ENCODE peak calls at places on chromosomes 12 and 14, in eight cellular contexts. One of them, this sample, is unnamed.
A peak's percentile ranks its signal among the peaks of the same experiment; 100 is the strongest.

GRCh38 chr12:69480698-69481097 is 10.5 kb downstream of the FRS2 start:
- DNase-seq in A549: no peak
- DNase-seq in activated CD4-positive, alpha-beta T cell treated with anti-CD3 and anti-CD28 coated beads, Interleukin-2, amount 50 U/mL, for 24 hours: no peak
- DNase-seq in germinal center: no peak
- DNase-seq in lung: no peak
- DNase-seq in foreskin fibroblast: no peak
- DNase-seq in activated CD4-positive, alpha-beta memory T cell treated with anti-CD3 and anti-CD28 coated beads for 36 hours: no peak
- DNase-seq in activated T-helper 9 cell treated with anti-CD3 and anti-CD28 coated beads, Interleukin-2, amount 50 U/mL, for 16 hours: no peak
- DNase-seq in this sample: no peak

GRCh38 chr14:71324767-71325272 is 417.6 kb downstream of the PCNX1 start:
- DNase-seq in A549: no peak
- DNase-seq in activated CD4-positive, alpha-beta T cell treated with anti-CD3 and anti-CD28 coated beads, Interleukin-2, amount 50 U/mL, for 24 hours: no peak
- DNase-seq in germinal center: peak; percentile 15
- DNase-seq in lung: no peak
- DNase-seq in foreskin fibroblast: no peak
- DNase-seq in activated CD4-positive, alpha-beta memory T cell treated with anti-CD3 and anti-CD28 coated beads for 36 hours: peak; percentile 66
- DNase-seq in activated T-helper 9 cell treated with anti-CD3 and anti-CD28 coated beads, Interleukin-2, amount 50 U/mL, for 16 hours: peak; percentile 13
- DNase-seq in this sample: no peak

GRCh38 chr12:112198120-112198733 is 72.9 kb downstream of the TRAFD1 start:
- DNase-seq in A549: peak; percentile 75
- DNase-seq in activated CD4-positive, alpha-beta T cell treated with anti-CD3 and anti-CD28 coated beads, Interleukin-2, amount 50 U/mL, for 24 hours: peak; percentile 30
- DNase-seq in germinal center: peak; percentile 72
- DNase-seq in lung: peak; percentile 47
- DNase-seq in foreskin fibroblast: peak; percentile 21
- DNase-seq in activated CD4-positive, alpha-beta memory T cell treated with anti-CD3 and anti-CD28 coated beads for 36 hours: peak; percentile 70
- DNase-seq in activated T-helper 9 cell treated with anti-CD3 and anti-CD28 coated beads, Interleukin-2, amount 50 U/mL, for 16 hours: peak; percentile 8
- DNase-seq in this sample: peak; percentile 49

GRCh38 chr14:71050227-71050823 is 143.1 kb downstream of the PCNX1 start:
- DNase-seq in A549: peak; percentile 7
- DNase-seq in activated CD4-positive, alpha-beta T cell treated with anti-CD3 and anti-CD28 coated beads, Interleukin-2, amount 50 U/mL, for 24 hours: no peak
- DNase-seq in germinal center: peak; percentile 7
- DNase-seq in lung: no peak
- DNase-seq in foreskin fibroblast: no peak
- DNase-seq in activated CD4-positive, alpha-beta memory T cell treated with anti-CD3 and anti-CD28 coated beads for 36 hours: no peak
- DNase-seq in activated T-helper 9 cell treated with anti-CD3 and anti-CD28 coated beads, Interleukin-2, amount 50 U/mL, for 16 hours: no peak
- DNase-seq in this sample: no peak

GRCh38 chr12:51011960-51012359 is 14.2 kb downstream of the SLC11A2 start:
- DNase-seq in A549: no peak
- DNase-seq in activated CD4-positive, alpha-beta T cell treated with anti-CD3 and anti-CD28 coated beads, Interleukin-2, amount 50 U/mL, for 24 hours: no peak
- DNase-seq in germinal center: no peak
- DNase-seq in lung: peak; percentile 32
- DNase-seq in foreskin fibroblast: no peak
- DNase-seq in activated CD4-positive, alpha-beta memory T cell treated with anti-CD3 and anti-CD28 coated beads for 36 hours: no peak
- DNase-seq in activated T-helper 9 cell treated with anti-CD3 and anti-CD28 coated beads, Interleukin-2, amount 50 U/mL, for 16 hours: no peak
- DNase-seq in this sample: no peak

GRCh38 chr12:95633671-95634465 is 82.6 kb upstream of the USP44 start:
- DNase-seq in A549: no peak
- DNase-seq in activated CD4-positive, alpha-beta T cell treated with anti-CD3 and anti-CD28 coated beads, Interleukin-2, amount 50 U/mL, for 24 hours: no peak
- DNase-seq in germinal center: no peak
- DNase-seq in lung: no peak
- DNase-seq in foreskin fibroblast: no peak
- DNase-seq in activated CD4-positive, alpha-beta memory T cell treated with anti-CD3 and anti-CD28 coated beads for 36 hours: no peak
- DNase-seq in activated T-helper 9 cell treated with anti-CD3 and anti-CD28 coated beads, Interleukin-2, amount 50 U/mL, for 16 hours: no peak
- DNase-seq in this sample: no peak

GRCh38 chr14:62696261-62696968 is 348.8 kb downstream of the KCNH5 start:
- DNase-seq in A549: no peak
- DNase-seq in activated CD4-positive, alpha-beta T cell treated with anti-CD3 and anti-CD28 coated beads, Interleukin-2, amount 50 U/mL, for 24 hours: no peak
- DNase-seq in germinal center: no peak
- DNase-seq in lung: no peak
- DNase-seq in foreskin fibroblast: no peak
- DNase-seq in activated CD4-positive, alpha-beta memory T cell treated with anti-CD3 and anti-CD28 coated beads for 36 hours: no peak
- DNase-seq in activated T-helper 9 cell treated with anti-CD3 and anti-CD28 coated beads, Interleukin-2, amount 50 U/mL, for 16 hours: no peak
- DNase-seq in this sample: no peak

GRCh38 chr12:46177842-46178608 is 90.8 kb downstream of the SLC38A1 start:
- DNase-seq in A549: no peak
- DNase-seq in activated CD4-positive, alpha-beta T cell treated with anti-CD3 and anti-CD28 coated beads, Interleukin-2, amount 50 U/mL, for 24 hours: peak; percentile 12
- DNase-seq in germinal center: no peak
- DNase-seq in lung: no peak
- DNase-seq in foreskin fibroblast: no peak
- DNase-seq in activated CD4-positive, alpha-beta memory T cell treated with anti-CD3 and anti-CD28 coated beads for 36 hours: no peak
- DNase-seq in activated T-helper 9 cell treated with anti-CD3 and anti-CD28 coated beads, Interleukin-2, amount 50 U/mL, for 16 hours: no peak
- DNase-seq in this sample: peak; percentile 17

GRCh38 chr12:107404981-107405380 is 280.6 kb upstream of the PWP1 start:
- DNase-seq in A549: peak; percentile 82
- DNase-seq in activated CD4-positive, alpha-beta T cell treated with anti-CD3 and anti-CD28 coated beads, Interleukin-2, amount 50 U/mL, for 24 hours: peak; percentile 8
- DNase-seq in germinal center: no peak
- DNase-seq in lung: no peak
- DNase-seq in foreskin fibroblast: no peak
- DNase-seq in activated CD4-positive, alpha-beta memory T cell treated with anti-CD3 and anti-CD28 coated beads for 36 hours: peak; percentile 38
- DNase-seq in activated T-helper 9 cell treated with anti-CD3 and anti-CD28 coated beads, Interleukin-2, amount 50 U/mL, for 16 hours: no peak
- DNase-seq in this sample: peak; percentile 60

GRCh38 chr14:89303452-89304435 is 113.3 kb downstream of the FOXN3 start:
- DNase-seq in A549: no peak
- DNase-seq in activated CD4-positive, alpha-beta T cell treated with anti-CD3 and anti-CD28 coated beads, Interleukin-2, amount 50 U/mL, for 24 hours: no peak
- DNase-seq in germinal center: peak; percentile 59
- DNase-seq in lung: peak; percentile 50
- DNase-seq in foreskin fibroblast: peak; percentile 71
- DNase-seq in activated CD4-positive, alpha-beta memory T cell treated with anti-CD3 and anti-CD28 coated beads for 36 hours: no peak
- DNase-seq in activated T-helper 9 cell treated with anti-CD3 and anti-CD28 coated beads, Interleukin-2, amount 50 U/mL, for 16 hours: no peak
- DNase-seq in this sample: peak; percentile 66

GRCh38 chr12:109949089-109949488 is 47.1 kb downstream of the GIT2 start:
- DNase-seq in A549: no peak
- DNase-seq in activated CD4-positive, alpha-beta T cell treated with anti-CD3 and anti-CD28 coated beads, Interleukin-2, amount 50 U/mL, for 24 hours: no peak
- DNase-seq in germinal center: no peak
- DNase-seq in lung: no peak
- DNase-seq in foreskin fibroblast: peak; percentile 76
- DNase-seq in activated CD4-positive, alpha-beta memory T cell treated with anti-CD3 and anti-CD28 coated beads for 36 hours: no peak
- DNase-seq in activated T-helper 9 cell treated with anti-CD3 and anti-CD28 coated beads, Interleukin-2, amount 50 U/mL, for 16 hours: no peak
- DNase-seq in this sample: no peak

GRCh38 chr14:59275668-59276067 is 87.2 kb downstream of the DAAM1 start:
- DNase-seq in A549: peak; percentile 53
- DNase-seq in activated CD4-positive, alpha-beta T cell treated with anti-CD3 and anti-CD28 coated beads, Interleukin-2, amount 50 U/mL, for 24 hours: peak; percentile 37
- DNase-seq in germinal center: no peak
- DNase-seq in lung: no peak
- DNase-seq in foreskin fibroblast: peak; percentile 77
- DNase-seq in activated CD4-positive, alpha-beta memory T cell treated with anti-CD3 and anti-CD28 coated beads for 36 hours: no peak
- DNase-seq in activated T-helper 9 cell treated with anti-CD3 and anti-CD28 coated beads, Interleukin-2, amount 50 U/mL, for 16 hours: no peak
- DNase-seq in this sample: no peak

GRCh38 chr14:54814076-54814475 is 88.5 kb downstream of the GCH1 start:
- DNase-seq in A549: peak; percentile 73
- DNase-seq in activated CD4-positive, alpha-beta T cell treated with anti-CD3 and anti-CD28 coated beads, Interleukin-2, amount 50 U/mL, for 24 hours: no peak
- DNase-seq in germinal center: no peak
- DNase-seq in lung: no peak
- DNase-seq in foreskin fibroblast: no peak
- DNase-seq in activated CD4-positive, alpha-beta memory T cell treated with anti-CD3 and anti-CD28 coated beads for 36 hours: peak; percentile 63
- DNase-seq in activated T-helper 9 cell treated with anti-CD3 and anti-CD28 coated beads, Interleukin-2, amount 50 U/mL, for 16 hours: no peak
- DNase-seq in this sample: peak; percentile 19

This sample was measured in RPMI8226.